ENCODE peak calls at places on chromosomes 16 and 17, in seven cellular contexts. M is T-helper 2 cell; G is central memory CD4-positive, alpha-beta T cell; U is cardiac muscle cell; R is KBM-7; S is T47D; P is nucleus accumbens. Q is an unnamed sample.

GRCh38 chr17:40021471-40021961 is 6.3 kb downstream of the CSF3 start:
- DNase-seq in S (no peak), G (no peak), M (no peak), P (no peak), R (no peak), U (peak), Q (no peak)

GRCh38 chr16:85778873-85779272 is 20.5 kb downstream of the EMC8 start:
- DNase-seq in R (no peak), S (no peak), P (no peak), U (no peak), M (no peak), G (no peak), Q (no peak)

GRCh38 chr16:59878999-59879398 is 1144.9 kb upstream of the GOT2 start:
- DNase-seq in R (no peak), U (no peak), S (no peak), G (no peak), P (no peak), M (no peak), Q (no peak)

GRCh38 chr16:54921229-54921824 is 9.3 kb upstream of the IRX5 start:
- DNase-seq in S (no peak), R (peak), P (no peak), G (no peak), U (peak), M (no peak), Q (no peak)

GRCh38 chr17:55726440-55726839 is 3.8 kb upstream of the TMEM100 start:
- DNase-seq in P (peak), S (no peak), M (no peak), U (peak), R (no peak), G (no peak), Q (peak)

GRCh38 chr17:72192409-72193192 is 71.8 kb downstream of the SOX9 start:
- DNase-seq in G (no peak), U (peak), R (no peak), M (no peak), P (no peak), S (no peak), Q (no peak)

GRCh38 chr16:2963611-2964415 is at the start of gene KREMEN2:
- DNase-seq in S (peak), M (no peak), P (no peak), U (no peak), G (no peak), R (peak), Q (peak)

GRCh38 chr16:54462151-54462651 is 175.6 kb upstream of the IRX3 start:
- DNase-seq in P (no peak), S (no peak), U (peak), R (no peak), M (no peak), G (no peak), Q (no peak)

GRCh38 chr16:23509763-23510153 is 536 bp downstream of the GGA2 start:
- DNase-seq in U (peak), G (peak), R (peak), S (no peak), M (no peak), P (no peak), Q (peak)

GRCh38 chr17:79909121-79909520 is 69.9 kb upstream of the CBX4 start:
- DNase-seq in M (no peak), R (no peak), U (no peak), P (no peak), G (no peak), S (no peak), Q (no peak)

GRCh38 chr17:29682054-29682453 is 59.3 kb upstream of the CORO6 start:
- DNase-seq in U (no peak), R (peak), P (no peak), M (no peak), G (no peak), S (no peak), Q (no peak)

GRCh38 chr17:42519546-42520444 is 16.2 kb upstream of the NAGLU start:
- DNase-seq in R (no peak), M (no peak), G (no peak), S (peak), U (peak), P (peak), Q (peak)

GRCh38 chr16:27238016-27238587 is 30.5 kb downstream of the NSMCE1 start:
- DNase-seq in M (no peak), S (no peak), P (no peak), U (no peak), R (peak), G (no peak), Q (peak)

GRCh38 chr16:78737630-78738029 is 638.2 kb downstream of the WWOX start:
- DNase-seq in M (no peak), R (no peak), S (no peak), G (no peak), P (no peak), U (no peak), Q (no peak)

GRCh38 chr16:66569131-66569530 is 2.9 kb downstream of the CMTM1 start:
- DNase-seq in M (no peak), R (no peak), G (no peak), U (no peak), S (no peak), P (no peak), Q (no peak)

GRCh38 chr16:86906608-86907007 is 328.3 kb downstream of the FOXL1 start:
- DNase-seq in M (no peak), P (no peak), U (no peak), S (no peak), G (no peak), R (no peak), Q (no peak)